ENCODE peak calls at places on chromosomes 6 and 20, in five cellular contexts. J, H, M, R and I are unnamed samples.

GRCh38 chr6:31543639-31544038 is 1.8 kb upstream of the DDX39B start:
- DNase-seq in J (no peak), H (no peak), M (no peak), R (no peak), I (no peak)

GRCh38 chr6:139533573-139534471 is 159.4 kb upstream of the CITED2 start:
- DNase-seq in J (no peak), H (peak; percentile 81), M (no peak), R (peak; percentile 79), I (peak; percentile 76)

GRCh38 chr6:39317256-39317655 is 3.0 kb upstream of the KCNK17 start:
- DNase-seq in J (no peak), H (no peak), M (no peak), R (no peak), I (no peak)

GRCh38 chr6:53794073-53794719 is 609 bp upstream of the LRRC1 start:
- DNase-seq in J (peak; percentile 17), H (peak; percentile 77), M (no peak), R (peak; percentile 85), I (peak; percentile 92)

GRCh38 chr20:47244451-47244850 is 112.0 kb downstream of the ZMYND8 start:
- DNase-seq in J (no peak), H (no peak), M (no peak), R (no peak), I (no peak)

GRCh38 chr6:33723576-33724085 is 12.1 kb upstream of the UQCC2 start:
- DNase-seq in J (no peak), H (no peak), M (no peak), R (no peak), I (no peak)

GRCh38 chr6:140441256-140441655 is 1066.8 kb upstream of the CITED2 start:
- DNase-seq in J (no peak), H (peak; percentile 36), M (peak; percentile 16), R (peak; percentile 57), I (peak; percentile 28)

GRCh38 chr6:141677598-141678211 is 455.0 kb upstream of the GJE1 start:
- DNase-seq in J (no peak), H (no peak), M (peak; percentile 3), R (peak; percentile 43), I (peak; percentile 61)

GRCh38 chr6:159691133-159691962 is 1.7 kb downstream of the SOD2 start:
- DNase-seq in J (peak; percentile 47), H (peak; percentile 57), M (no peak), R (peak; percentile 92), I (peak; percentile 86)

GRCh38 chr20:37363221-37364012 is 17.5 kb downstream of the SRC start:
- DNase-seq in J (no peak), H (no peak), M (no peak), R (no peak), I (no peak)

GRCh38 chr6:45970326-45970725 is 45.3 kb downstream of the CLIC5 start:
- DNase-seq in J (no peak), H (peak; percentile 56), M (no peak), R (no peak), I (no peak)

GRCh38 chr6:119312875-119313338 is 36.7 kb downstream of the MAN1A1 start:
- DNase-seq in J (no peak), H (peak; percentile 31), M (no peak), R (no peak), I (no peak)

GRCh38 chr6:41568585-41569384 is 22.6 kb downstream of the FOXP4 start:
- DNase-seq in J (no peak), H (no peak), M (no peak), R (no peak), I (no peak)

GRCh38 chr6:37868447-37868825 is 48.9 kb downstream of the ZFAND3 start:
- DNase-seq in J (no peak), H (no peak), M (no peak), R (peak; percentile 39), I (peak; percentile 82)

GRCh38 chr6:53113742-53114141 is 34.9 kb downstream of the GCM1 start:
- DNase-seq in J (no peak), H (no peak), M (no peak), R (no peak), I (no peak)

GRCh38 chr20:63496404-63497120 is 2.3 kb downstream of the EEF1A2 start:
- DNase-seq in J (no peak), H (no peak), M (no peak), R (no peak), I (no peak)

GRCh38 chr20:45347936-45348809 is at the start of gene SDC4:
- DNase-seq in J (no peak), H (peak; percentile 83), M (no peak), R (peak; percentile 44), I (peak; percentile 88)
- H3K9ac ChIP-seq in J (no peak within 1 kb of the TSS), H (peak within 1 kb of the TSS; percentile 87), M (peak within 1 kb of the TSS; percentile 93), R (peak within 1 kb of the TSS; percentile 69), I (peak within 1 kb of the TSS; percentile 100)

GRCh38 chr6:101386982-101387381 is 6.5 kb upstream of the GRIK2 start:
- DNase-seq in J (no peak), H (no peak), M (no peak), R (no peak), I (no peak)
- H3K27me3 ChIP-seq in J (no peaks in the 10 kb centered on the region), H (peaks cover 6% of the 10 kb centered on the region), M (peaks cover 6% of the 10 kb centered on the region), R (no peaks in the 10 kb centered on the region), I (peaks cover under 1% of the 10 kb centered on the region)

GRCh38 chr6:57021086-57021720 is 25.3 kb upstream of the KIAA1586 start:
- DNase-seq in J (no peak), H (no peak), M (no peak), R (peak; percentile 54), I (peak; percentile 65)

GRCh38 chr6:57013501-57013900 is 33.0 kb upstream of the KIAA1586 start:
- DNase-seq in J (no peak), H (no peak), M (no peak), R (no peak), I (peak; percentile 91)

GRCh38 chr6:57019434-57019833 is 27.1 kb upstream of the KIAA1586 start:
- DNase-seq in J (no peak), H (no peak), M (no peak), R (no peak), I (no peak)

DNA sequence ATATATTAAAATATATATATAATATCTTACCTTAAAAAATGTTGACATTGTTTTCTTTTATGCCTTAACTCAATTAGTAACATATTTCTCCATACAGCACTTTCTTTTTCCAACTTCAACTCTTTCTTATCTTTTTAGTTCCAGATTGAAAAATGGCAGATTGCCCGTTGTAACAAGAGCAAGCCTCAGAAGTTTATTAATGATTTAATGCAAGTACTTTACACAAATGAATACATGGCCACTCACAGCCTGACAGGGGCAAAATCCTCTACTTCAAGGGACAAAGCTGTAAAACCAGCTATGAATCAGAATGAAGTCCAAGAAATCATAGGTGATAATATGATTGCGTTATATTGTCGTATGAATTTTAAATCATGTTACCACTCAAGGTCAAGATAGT is 29.4 kb upstream of the KIAA1586 start:
- DNase-seq in J (no peak), H (no peak), M (no peak), R (peak; percentile 53), I (no peak)
- H3K9ac ChIP-seq in J (no peak overlapping the region), H (no peak overlapping the region), M (no peak overlapping the region), R (peak overlapping the region; percentile 22), I (no peak overlapping the region)

GRCh38 chr20:44771172-44771535 is 25.5 kb downstream of the KCNK15 start:
- DNase-seq in J (no peak), H (no peak), M (no peak), R (no peak), I (no peak)
- H3K27me3 ChIP-seq in J (peaks cover 1% of the 10 kb centered on the region), H (no peaks in the 10 kb centered on the region), M (no peaks in the 10 kb centered on the region), R (no peaks in the 10 kb centered on the region), I (peaks cover 26% of the 10 kb centered on the region)

DNA sequence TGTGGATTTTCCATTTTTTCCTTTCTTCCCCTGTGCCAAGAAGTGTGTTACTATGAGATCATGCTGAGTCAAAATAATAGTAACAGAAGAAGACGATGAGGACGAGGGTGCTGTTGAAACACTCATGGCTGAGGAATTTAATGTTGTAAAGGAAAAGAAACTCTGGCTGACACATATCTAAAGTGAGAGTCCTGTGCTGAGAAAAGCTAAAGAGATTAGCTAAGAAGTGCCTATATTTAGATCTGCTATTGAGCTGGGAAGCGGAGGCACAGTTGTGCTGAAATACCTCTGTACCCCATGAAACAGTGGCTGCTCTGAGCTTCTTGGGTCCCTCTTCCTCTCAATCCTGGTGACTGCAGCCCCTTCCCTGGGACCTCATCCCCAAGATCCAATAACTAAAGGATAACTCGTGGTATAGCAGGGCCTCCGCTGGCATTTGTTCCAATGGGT is 1.1 kb upstream of the SYTL3 start:
- DNase-seq in J (peak; percentile 83), H (no peak), M (no peak), R (no peak), I (peak; percentile 98)
- H3K9ac ChIP-seq in J (peak overlapping the region; percentile 62), H (no peak overlapping the region), M (no peak overlapping the region), R (no peak overlapping the region), I (peak overlapping the region; percentile 73)